ENCODE peak calls at places on chromosomes 1 and 21, in six cellular contexts. H is NB4, V is A549, A is HCT116, O is WTC11, C is H1. Y is an unnamed sample.

GRCh38 chr1:27873671-27874384 is 1.5 kb downstream of the THEMIS2 start:
- DNase-seq in H (no peak), V (no peak), A (no peak), O (no peak), C (no peak), Y (peak)

GRCh38 chr1:42479621-42480020 is 16.5 kb downstream of the CCDC30 start:
- DNase-seq in H (peak), V (peak), A (no peak), O (no peak), C (no peak), Y (no peak)

GRCh38 chr1:116306837-116307442 is 66.1 kb upstream of the ATP1A1 start:
- DNase-seq in H (no peak), V (no peak), A (no peak), O (no peak), C (no peak), Y (no peak)

GRCh38 chr1:183569141-183569540 is 21.1 kb downstream of the NCF2 start:
- DNase-seq in H (no peak), V (peak), A (no peak), O (no peak), C (no peak), Y (no peak)

GRCh38 chr1:202831906-202832305 is 21.2 kb downstream of the PCAT6 start:
- DNase-seq in H (peak), V (no peak), A (no peak), O (no peak), C (no peak), Y (no peak)

GRCh38 chr1:55275151-55275748 is 60.1 kb upstream of the USP24 start:
- DNase-seq in H (no peak), V (no peak), A (no peak), O (no peak), C (no peak), Y (no peak)

GRCh38 chr1:151036356-151036755 is at the start of gene BNIPL:
- DNase-seq in H (no peak), V (no peak), A (no peak), O (no peak), C (no peak), Y (no peak)

GRCh38 chr21:45930792-45931191 is 50.8 kb upstream of the COL6A1 start:
- DNase-seq in H (no peak), V (no peak), A (no peak), O (no peak), C (no peak), Y (no peak)

GRCh38 chr1:7680791-7681165 is 90.3 kb upstream of the VAMP3 start:
- DNase-seq in H (no peak), V (no peak), A (no peak), O (peak), C (no peak), Y (no peak)

GRCh38 chr1:167708940-167709389 is 12.8 kb upstream of the MPZL1 start:
- DNase-seq in H (peak), V (no peak), A (no peak), O (no peak), C (no peak), Y (no peak)

GRCh38 chr1:162708286-162708685 is 76.0 kb downstream of the DDR2 start:
- DNase-seq in H (no peak), V (no peak), A (no peak), O (no peak), C (no peak), Y (no peak)

GRCh38 chr1:161816201-161816600 is 50.1 kb downstream of the ATF6 start:
- DNase-seq in H (peak), V (no peak), A (no peak), O (no peak), C (no peak), Y (no peak)

GRCh38 chr1:205856433-205856832 is 6.5 kb upstream of the PM20D1 start:
- DNase-seq in H (no peak), V (no peak), A (no peak), O (no peak), C (no peak), Y (no peak)

GRCh38 chr1:35298464-35298863 is 30.0 kb downstream of the ZMYM4 start:
- DNase-seq in H (peak), V (peak), A (no peak), O (peak), C (no peak), Y (peak)

GRCh38 chr1:234120327-234120944 is 216.0 kb downstream of the SLC35F3 start:
- DNase-seq in H (no peak), V (no peak), A (no peak), O (no peak), C (no peak), Y (no peak)

GRCh38 chr1:109969430-109969829 is 15.1 kb upstream of the AHCYL1 start:
- DNase-seq in H (no peak), V (no peak), A (no peak), O (no peak), C (no peak), Y (no peak)

GRCh38 chr21:43659136-43660000 is at the start of the genes HSF2BP and RRP1B:
- DNase-seq in H (peak), V (peak), A (peak), O (peak), C (peak), Y (peak)

GRCh38 chr1:203287109-203287893 is 18.0 kb upstream of the BTG2 start:
- DNase-seq in H (peak), V (no peak), A (no peak), O (no peak), C (no peak), Y (peak)

GRCh38 chr1:47688161-47688560 is 250.3 kb downstream of the FOXD2 start:
- DNase-seq in H (no peak), V (no peak), A (no peak), O (no peak), C (no peak), Y (no peak)

GRCh38 chr1:39720094-39720999 is 18.3 kb upstream of the PPIE start:
- DNase-seq in H (peak), V (peak), A (peak), O (no peak), C (no peak), Y (peak)

GRCh38 chr1:94607398-94607797 is 65.8 kb upstream of the F3 start:
- DNase-seq in H (no peak), V (no peak), A (no peak), O (no peak), C (no peak), Y (no peak)

GRCh38 chr1:234782821-234783220 is 172.8 kb upstream of the IRF2BP2 start:
- DNase-seq in H (peak), V (no peak), A (no peak), O (no peak), C (no peak), Y (peak)

GRCh38 chr1:227951624-227952373 is 4.1 kb upstream of the WNT9A start:
- DNase-seq in H (peak), V (no peak), A (no peak), O (no peak), C (no peak), Y (no peak)

GRCh38 chr1:208003241-208003640 is 92.3 kb upstream of the CD34 start:
- DNase-seq in H (no peak), V (no peak), A (no peak), O (no peak), C (no peak), Y (no peak)

GRCh38 chr1:213162338-213162737 is 111.3 kb downstream of the RPS6KC1 start:
- DNase-seq in H (no peak), V (no peak), A (no peak), O (no peak), C (no peak), Y (no peak)

DNA sequence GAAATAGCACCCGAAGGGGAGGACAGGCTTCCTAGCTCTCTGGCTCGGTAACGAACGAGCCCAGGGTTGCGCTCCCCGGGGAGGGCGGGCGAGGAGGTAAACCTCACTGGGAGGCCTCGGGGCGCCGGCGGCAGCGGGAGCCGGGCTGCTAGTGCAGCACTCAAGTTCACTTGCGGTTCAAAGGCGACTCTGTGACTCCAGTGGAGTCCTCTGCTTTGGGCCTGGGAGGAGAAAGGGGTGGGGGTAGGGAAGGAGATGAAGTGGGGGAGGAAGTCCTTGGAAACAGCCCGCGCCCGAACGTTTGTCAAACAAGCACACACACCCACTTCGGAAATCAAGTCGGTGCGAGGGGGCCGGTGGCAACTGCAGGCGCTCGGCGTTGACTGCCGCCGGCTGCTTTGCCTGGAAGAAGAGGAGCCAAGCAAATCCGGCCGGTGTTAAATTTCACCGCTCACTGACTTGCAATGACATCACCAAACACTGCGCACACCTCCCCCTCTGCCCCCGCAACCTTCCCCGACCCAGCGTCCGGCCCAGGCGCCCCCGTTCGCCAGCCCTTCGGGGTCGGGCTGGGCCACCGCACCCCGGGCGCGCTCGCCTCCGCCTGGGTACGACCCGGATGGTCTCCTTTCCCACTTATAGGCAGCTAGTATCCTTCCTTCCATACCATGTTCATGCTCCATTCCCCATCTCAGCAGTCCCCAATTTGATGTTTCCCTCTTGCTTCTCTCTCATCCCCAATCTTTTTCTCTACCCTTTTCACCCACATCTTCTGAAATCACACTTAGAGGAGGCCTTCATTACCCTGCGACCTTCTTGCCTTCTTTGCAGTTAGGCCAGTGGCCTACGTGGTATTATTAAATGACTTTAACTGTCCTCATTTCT is at the start of gene COL24A1:
- DNase-seq in H (peak), V (no peak), A (no peak), O (peak), C (no peak), Y (peak)
- TF ChIP-seq MAX in H (no peak), V (no peak), A (no peak), O (peak), C (no peak), Y (no peak)

GRCh38 chr1:25538165-25538860 is 5.1 kb upstream of the LDLRAP1 start:
- DNase-seq in H (no peak), V (peak), A (no peak), O (no peak), C (no peak), Y (no peak)
- TF ChIP-seq MAX in H (no peak), V (no peak), A (no peak), O (no peak), C (no peak), Y (no peak)

GRCh38 chr1:83725735-83726360 is 273.1 kb downstream of the TTLL7 start:
- DNase-seq in H (no peak), V (no peak), A (no peak), O (no peak), C (no peak), Y (no peak)
- TF ChIP-seq MAX in H (no peak), V (no peak), A (no peak), O (no peak), C (no peak), Y (no peak)

DNA sequence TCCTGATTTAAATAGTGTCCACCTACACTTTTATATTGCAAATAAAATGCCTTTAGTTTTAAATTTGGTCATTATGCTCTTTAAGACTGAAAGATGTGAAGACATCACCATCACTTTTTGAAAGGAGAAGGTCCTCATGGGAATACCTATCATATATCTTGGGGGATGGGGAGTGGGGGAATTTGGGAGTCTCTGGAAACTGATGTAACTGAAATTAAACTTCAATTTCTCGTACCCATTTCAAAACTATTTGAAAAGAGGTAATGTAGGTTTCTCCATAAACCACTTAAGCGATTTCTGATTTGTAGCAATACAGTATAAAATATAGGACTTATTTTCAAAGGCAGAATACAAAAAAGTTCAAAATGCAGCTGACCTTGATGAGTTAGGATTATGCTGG is 924 bp downstream of the EXTL2 start:
- DNase-seq in H (no peak), V (no peak), A (no peak), O (no peak), C (no peak), Y (no peak)
- TF ChIP-seq MAX in H (no peak), V (no peak), A (no peak), O (no peak), C (no peak), Y (no peak)

GRCh38 chr1:154179951-154180687 is 11.8 kb downstream of the TPM3 start:
- DNase-seq in H (peak), V (no peak), A (no peak), O (peak), C (no peak), Y (no peak)

GRCh38 chr1:154178006-154178405 is 13.9 kb downstream of the TPM3 start:
- DNase-seq in H (peak), V (no peak), A (no peak), O (no peak), C (no peak), Y (no peak)

GRCh38 chr1:154178856-154179811 is 12.8 kb downstream of the TPM3 start:
- DNase-seq in H (peak), V (no peak), A (no peak), O (no peak), C (no peak), Y (no peak)

GRCh38 chr1:154174654-154175053 is 17.2 kb downstream of the TPM3 start:
- DNase-seq in H (no peak), V (no peak), A (no peak), O (no peak), C (no peak), Y (no peak)

DNA sequence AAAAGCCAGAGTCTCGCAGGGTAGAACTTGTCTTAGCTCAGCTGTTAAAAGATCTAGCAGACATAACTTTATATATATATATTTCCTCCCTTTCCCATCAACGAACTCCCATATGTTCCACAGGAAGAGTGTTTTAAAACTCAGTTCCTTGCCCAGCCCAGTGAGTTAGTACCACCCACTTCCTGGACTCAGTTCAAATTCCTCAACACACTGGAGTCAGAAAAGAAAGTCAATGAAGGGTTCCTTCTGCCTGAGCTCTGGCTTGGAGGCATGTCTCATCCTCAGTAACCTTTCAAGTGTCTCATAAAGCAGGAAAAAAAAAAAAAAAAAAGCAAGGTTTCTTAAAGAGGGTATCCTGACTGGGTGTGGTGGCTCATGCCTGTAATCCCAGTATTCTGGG is 15.6 kb downstream of the TPM3 start:
- DNase-seq in H (no peak), V (no peak), A (no peak), O (no peak), C (no peak), Y (peak)
- TF ChIP-seq MAX in H (no peak), V (no peak), A (no peak), O (no peak), C (no peak), Y (no peak)

GRCh38 chr1:26797627-26798026 is 9.9 kb downstream of the PIGV start:
- DNase-seq in H (peak), V (no peak), A (no peak), O (no peak), C (no peak), Y (no peak)

GRCh38 chr1:26794391-26794790 is 6.6 kb downstream of the PIGV start:
- DNase-seq in H (no peak), V (no peak), A (no peak), O (no peak), C (no peak), Y (no peak)

DNA sequence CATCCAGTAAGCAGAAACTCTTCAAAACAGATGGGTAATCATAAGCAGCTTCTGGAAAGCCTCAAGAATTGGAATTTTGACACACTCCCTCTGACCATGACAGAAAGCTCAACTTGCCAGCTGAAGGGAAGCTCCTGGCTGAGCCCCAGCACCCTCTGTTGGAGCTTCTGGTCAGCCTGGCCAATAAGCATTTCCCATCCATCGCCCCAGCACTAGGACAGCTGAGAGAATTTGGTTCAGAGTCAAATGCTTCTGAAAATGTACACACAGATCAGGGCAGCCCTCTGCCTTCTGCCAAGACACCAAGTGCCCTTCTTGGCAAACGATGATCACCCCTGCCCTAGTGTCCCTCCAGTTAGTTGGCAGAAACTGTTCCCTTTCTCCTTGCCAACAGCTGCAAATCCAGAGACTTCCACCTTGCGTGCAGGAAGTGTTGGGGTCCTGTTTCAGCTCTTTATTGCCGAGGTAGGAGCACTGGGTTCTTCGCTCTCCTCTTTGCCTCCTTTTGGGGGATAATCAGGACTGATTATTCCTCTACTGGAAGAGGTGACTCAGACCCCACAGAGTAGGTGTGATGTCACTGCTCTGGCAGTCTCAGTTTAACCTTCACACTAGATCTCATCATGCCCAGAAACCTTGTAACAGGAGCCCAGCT is 11.9 kb downstream of the PIGV start:
- DNase-seq in H (no peak), V (no peak), A (peak), O (no peak), C (no peak), Y (peak)
- TF ChIP-seq MAX in H (no peak), V (no peak), A (no peak), O (no peak), C (no peak), Y (no peak)